ENCODE peak calls at places on chromosomes 6 and 20, in ten cellular contexts. H, S, W, X, O, Y, B, L, T and K are unnamed samples. For H3K9me3, the result is how much of the 10 kb centered on the place peaks cover.

GRCh38 chr20:33838035-33838864 is 27.1 kb downstream of the CHMP4B start:
- DNase-seq in B (no peak), X (peak), O (no peak), T (no peak), L (no peak), S (no peak), H (no peak), Y (no peak), W (no peak), K (no peak)

GRCh38 chr6:19737968-19738367 is 99.2 kb upstream of the ID4 start:
- DNase-seq in H (no peak), L (no peak), O (no peak), T (no peak), S (no peak), X (no peak), Y (no peak), W (no peak), B (no peak), K (no peak)

GRCh38 chr20:36377348-36378326 is 71.5 kb downstream of the DLGAP4 start:
- DNase-seq in T (no peak), L (no peak), H (no peak), S (no peak), O (no peak), W (peak), X (no peak), B (no peak), Y (no peak), K (no peak)

GRCh38 chr20:44166008-44166407 is 21.0 kb downstream of the JPH2 start:
- DNase-seq in S (no peak), H (peak), O (no peak), L (no peak), T (no peak), Y (no peak), X (no peak), W (no peak), B (peak), K (no peak)

GRCh38 chr20:53930651-53931504 is 139.5 kb downstream of the BCAS1 start:
- DNase-seq in W (no peak), B (peak), T (no peak), X (no peak), Y (no peak), H (peak), O (no peak), L (no peak), S (no peak), K (no peak)

GRCh38 chr6:16239798-16240123 is 1.4 kb downstream of the GMPR start:
- DNase-seq in S (no peak), X (no peak), L (no peak), B (peak), W (peak), Y (no peak), T (peak), O (no peak), H (no peak), K (no peak)

GRCh38 chr6:455006-455585 is 63.5 kb downstream of the IRF4 start:
- DNase-seq in W (no peak), H (no peak), O (no peak), L (no peak), B (no peak), T (no peak), X (no peak), S (no peak), Y (no peak), K (no peak)

GRCh38 chr20:17796096-17796563 is 96.4 kb downstream of the BANF2 start:
- DNase-seq in S (no peak), B (peak), L (peak), W (no peak), O (no peak), X (no peak), T (peak), H (peak), Y (no peak), K (no peak)

GRCh38 chr20:33524261-33524660 is 34.4 kb downstream of the CBFA2T2 start:
- DNase-seq in L (no peak), Y (no peak), S (no peak), X (no peak), T (no peak), W (no peak), H (no peak), B (peak), O (no peak), K (no peak)

GRCh38 chr6:110054664-110055386 is 76.7 kb downstream of the GPR6 start:
- DNase-seq in L (no peak), B (no peak), O (no peak), Y (peak), T (no peak), H (no peak), W (no peak), X (no peak), S (no peak), K (no peak)

GRCh38 chr6:62283828-62284411 is 2.1 kb downstream of the KHDRBS2 start:
- DNase-seq in H (peak), S (no peak), W (no peak), L (no peak), T (no peak), X (peak), O (no peak), Y (no peak), B (peak), K (no peak)

GRCh38 chr6:136640132-136640915 is 90.1 kb upstream of the MAP7 start:
- DNase-seq in O (no peak), L (no peak), Y (no peak), S (no peak), X (no peak), W (no peak), B (peak), H (peak), T (no peak), K (no peak)

GRCh38 chr6:18350271-18350670 is 36.9 kb upstream of the RNF144B start:
- DNase-seq in W (no peak), H (no peak), S (no peak), T (no peak), X (no peak), L (no peak), O (no peak), Y (no peak), B (peak), K (no peak)

GRCh38 chr6:131937219-131937618 is 14.0 kb downstream of the CCN2 start:
- DNase-seq in H (no peak), W (no peak), T (no peak), X (no peak), O (no peak), Y (no peak), L (no peak), B (peak), S (no peak), K (no peak)

GRCh38 chr20:12966468-12967085 is 42.2 kb upstream of the SPTLC3 start:
- DNase-seq in Y (no peak), H (peak), S (no peak), T (no peak), B (peak), X (peak), O (no peak), L (no peak), W (no peak), K (no peak)

GRCh38 chr6:12578751-12579150 is 137.8 kb upstream of the PHACTR1 start:
- DNase-seq in T (no peak), W (no peak), H (no peak), B (peak), S (no peak), O (no peak), X (no peak), Y (no peak), L (no peak), K (no peak)

GRCh38 chr20:37398750-37399621 is 53.0 kb downstream of the SRC start:
- DNase-seq in X (no peak), H (no peak), O (no peak), Y (no peak), B (no peak), S (no peak), L (peak), W (no peak), T (no peak), K (no peak)

GRCh38 chr20:3646067-3646440 is 17.1 kb downstream of the GFRA4 start:
- DNase-seq in T (no peak), Y (no peak), B (no peak), X (no peak), L (no peak), S (no peak), H (no peak), W (no peak), O (no peak), K (no peak)

GRCh38 chr20:48011025-48011424 is 225.7 kb upstream of the SULF2 start:
- DNase-seq in L (no peak), Y (no peak), O (no peak), X (no peak), B (no peak), H (no peak), S (no peak), W (no peak), T (no peak), K (no peak)

GRCh38 chr6:166673309-166673708 is 46.3 kb upstream of the RPS6KA2 start:
- DNase-seq in Y (no peak), S (peak), L (no peak), X (no peak), W (no peak), T (no peak), O (no peak), B (no peak), H (no peak), K (no peak)

GRCh38 chr6:56713285-56713684 is 70.6 kb upstream of the DST start:
- DNase-seq in T (peak), H (peak), O (no peak), X (no peak), B (peak), S (no peak), L (no peak), Y (no peak), W (peak), K (no peak)

GRCh38 chr20:1467355-1468116 is 887 bp upstream of the NSFL1C start:
- DNase-seq in W (peak), T (peak), H (no peak), X (no peak), B (no peak), Y (no peak), S (no peak), O (no peak), L (peak), K (no peak)

GRCh38 chr6:118565317-118565960 is 17.3 kb downstream of the PLN start:
- DNase-seq in O (no peak), X (peak), H (no peak), S (no peak), Y (peak), B (peak), L (no peak), W (no peak), T (no peak), K (no peak)

GRCh38 chr6:135936606-135937005 is 85.1 kb downstream of the PDE7B start:
- DNase-seq in O (no peak), S (no peak), H (peak), T (no peak), B (peak), W (no peak), Y (no peak), X (no peak), L (no peak), K (no peak)

GRCh38 chr6:82766476-82766875 is 299.2 kb downstream of the UBE3D start:
- DNase-seq in S (no peak), O (no peak), L (no peak), T (no peak), H (no peak), Y (no peak), X (no peak), W (no peak), B (no peak), K (no peak)

GRCh38 chr6:73802366-73802765 is 106.4 kb downstream of the CD109 start:
- DNase-seq in S (no peak), L (no peak), O (no peak), X (no peak), B (peak), T (no peak), W (no peak), H (peak), Y (no peak), K (no peak)

GRCh38 chr20:37498066-37498702 is 22.9 kb upstream of the NNAT start:
- DNase-seq in S (no peak), Y (no peak), O (no peak), H (peak), W (no peak), X (no peak), T (no peak), L (no peak), B (no peak), K (no peak)

GRCh38 chr20:63284083-63284440 is 8.9 kb upstream of the COL20A1 start:
- DNase-seq in W (no peak), T (no peak), O (no peak), X (no peak), S (no peak), B (no peak), L (no peak), Y (no peak), H (no peak), K (no peak)

GRCh38 chr6:33621396-33622388 is 570 bp downstream of the ITPR3 start:
- DNase-seq in W (peak), T (peak), Y (no peak), X (peak), O (no peak), S (no peak), H (peak), B (no peak), L (peak), K (peak)

GRCh38 chr6:7051780-7052440 is 55.9 kb upstream of the RREB1 start:
- DNase-seq in X (no peak), B (peak), L (peak), O (no peak), S (peak), T (peak), Y (no peak), H (peak), W (peak), K (peak)

GRCh38 chr6:7639427-7639826 is 49.4 kb downstream of the SNRNP48 start:
- DNase-seq in H (no peak), B (no peak), O (no peak), S (no peak), T (no peak), Y (no peak), W (no peak), X (no peak), L (no peak), K (no peak)

GRCh38 chr6:31114970-31115849 is 610 bp downstream of the PSORS1C1 start:
- DNase-seq in T (no peak), H (peak), X (no peak), B (peak), L (no peak), S (no peak), Y (no peak), W (no peak), O (no peak), K (peak)

GRCh38 chr6:166540631-166541331 is 45.7 kb downstream of the RAMACL start:
- DNase-seq in Y (no peak), H (no peak), W (no peak), O (peak), B (peak), X (no peak), L (no peak), T (no peak), S (no peak), K (no peak)

GRCh38 chr6:145081677-145082076 is 653.6 kb downstream of the EPM2A start:
- DNase-seq in X (no peak), S (no peak), Y (no peak), B (no peak), L (no peak), O (no peak), T (no peak), H (no peak), W (no peak), K (no peak)

DNA sequence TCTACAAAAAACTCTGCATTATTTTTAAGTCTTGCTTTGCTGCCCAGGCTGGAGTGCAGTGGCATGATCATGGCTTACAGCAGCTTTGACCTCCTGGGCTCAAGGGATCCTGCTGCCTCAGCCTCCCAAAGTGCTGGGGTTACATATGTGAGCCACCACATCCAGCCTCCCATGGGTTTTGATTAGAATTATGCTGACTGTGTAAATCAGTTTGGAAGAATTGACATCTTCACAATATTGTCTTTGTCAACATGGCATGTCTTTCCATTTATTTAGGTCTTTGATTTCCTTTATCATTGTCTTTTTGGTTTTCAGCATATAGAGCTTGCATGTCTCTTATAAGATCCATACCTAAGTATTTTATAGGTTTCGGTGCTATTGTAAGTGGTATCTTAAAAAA is 13.2 kb upstream of the APCDD1L start:
- DNase-seq in B (no peak), S (no peak), T (no peak), X (no peak), Y (no peak), L (no peak), W (no peak), H (no peak), O (no peak), K (no peak)
- H3K9me3 ChIP-seq in B (under half), S (under half), T (under half), X (under half), Y (half or more), L (under half), W (under half), H (half or more), O (under half), K (under half)

DNA sequence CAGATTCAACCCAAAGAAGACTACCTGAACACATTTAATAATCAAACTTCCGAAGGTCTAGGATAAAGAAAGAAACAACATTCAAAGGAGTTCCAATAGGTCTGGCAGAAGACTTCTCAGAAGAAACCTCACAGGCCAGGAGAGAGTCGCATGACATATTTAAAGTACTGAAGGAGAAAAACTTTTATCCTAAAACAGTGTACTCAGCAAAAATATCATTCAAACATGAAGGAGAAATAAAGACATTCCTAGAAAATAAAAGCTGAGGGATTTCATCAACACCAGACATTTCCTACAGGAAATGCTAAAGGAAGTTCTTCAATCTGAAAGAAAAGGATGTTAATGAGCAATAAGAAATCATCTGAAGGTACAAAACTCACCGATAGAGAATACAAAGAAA is 108.6 kb downstream of the BTBD9 start:
- DNase-seq in X (no peak), H (no peak), B (no peak), S (no peak), T (no peak), O (no peak), W (no peak), Y (no peak), L (no peak), K (no peak)
- H3K9me3 ChIP-seq in X (under half), H (under half), B (under half), S (under half), T (under half), O (under half), W (under half), Y (under half), L (under half), K (under half)

GRCh38 chr20:42628683-42629082 is 561.0 kb downstream of the PTPRT start:
- DNase-seq in X (no peak), B (no peak), O (no peak), W (no peak), H (no peak), Y (no peak), T (no peak), L (no peak), S (no peak), K (no peak)
- H3K9me3 ChIP-seq in X (under half), B (under half), O (under half), W (under half), H (under half), Y (under half), T (under half), L (under half), S (under half), K (under half)

DNA sequence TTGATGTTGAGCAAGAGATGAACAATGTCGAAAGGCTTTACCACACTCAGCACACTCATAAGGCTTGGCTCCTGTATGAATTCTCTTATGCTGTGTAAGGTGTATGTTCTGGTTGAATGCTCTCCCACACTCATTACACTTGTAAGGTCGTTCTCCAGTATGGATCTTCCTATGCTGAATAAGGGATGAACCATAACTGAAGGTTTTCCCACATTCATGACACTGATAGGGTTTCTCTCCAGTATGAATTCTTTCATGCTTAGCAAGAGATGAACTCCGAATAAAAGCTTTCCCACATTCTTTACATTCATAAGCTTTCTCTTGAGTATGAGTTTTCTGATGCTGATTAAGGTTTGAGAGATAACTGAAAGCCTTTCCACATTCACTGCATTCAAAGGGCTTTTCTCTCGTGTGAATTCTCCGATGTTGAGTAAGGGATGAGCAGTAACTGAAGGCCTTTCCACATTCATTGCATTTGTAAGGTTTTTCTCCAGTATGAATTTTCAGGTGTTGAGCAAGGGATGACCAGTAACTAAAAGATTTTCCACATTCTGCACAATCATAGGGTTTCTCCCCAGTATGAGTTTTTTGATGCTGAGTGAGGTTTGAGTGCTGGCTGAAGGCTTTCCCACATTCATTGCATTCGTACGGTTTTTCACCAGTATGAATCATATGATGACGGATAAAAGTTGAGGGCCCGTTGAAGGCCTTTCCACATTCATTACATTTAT is 21.1 kb downstream of the ZNF184 start:
- DNase-seq in L (no peak), Y (no peak), S (no peak), O (no peak), X (no peak), B (no peak), T (no peak), W (no peak), H (no peak), K (no peak)
- H3K9me3 ChIP-seq in L (under half), Y (under half), S (under half), O (half or more), X (under half), B (under half), T (under half), W (half or more), H (half or more), K (under half)

GRCh38 chr6:88663801-88664200 is 299.6 kb downstream of the RNGTT start:
- DNase-seq in O (no peak), L (no peak), X (no peak), W (no peak), S (no peak), Y (no peak), H (no peak), T (no peak), B (no peak), K (no peak)

GRCh38 chr6:88665131-88665530 is 298.3 kb downstream of the RNGTT start:
- DNase-seq in Y (no peak), X (no peak), L (no peak), T (no peak), S (no peak), W (no peak), O (no peak), B (no peak), H (no peak), K (no peak)

GRCh38 chr6:88662653-88663174 is 300.7 kb downstream of the RNGTT start:
- DNase-seq in H (no peak), O (no peak), B (no peak), S (no peak), L (no peak), Y (no peak), T (no peak), X (no peak), W (no peak), K (no peak)

GRCh38 chr6:88661136-88661535 is 302.3 kb downstream of the RNGTT start:
- DNase-seq in O (no peak), B (no peak), X (no peak), Y (no peak), S (no peak), W (no peak), L (no peak), H (no peak), T (no peak), K (no peak)

GRCh38 chr6:88662163-88662580 is 301.2 kb downstream of the RNGTT start:
- DNase-seq in X (no peak), T (no peak), W (no peak), L (no peak), O (no peak), H (no peak), Y (no peak), B (no peak), S (no peak), K (no peak)
- H3K9me3 ChIP-seq in X (under half), T (under half), W (under half), L (under half), O (under half), H (under half), Y (under half), B (under half), S (under half), K (under half)

DNA sequence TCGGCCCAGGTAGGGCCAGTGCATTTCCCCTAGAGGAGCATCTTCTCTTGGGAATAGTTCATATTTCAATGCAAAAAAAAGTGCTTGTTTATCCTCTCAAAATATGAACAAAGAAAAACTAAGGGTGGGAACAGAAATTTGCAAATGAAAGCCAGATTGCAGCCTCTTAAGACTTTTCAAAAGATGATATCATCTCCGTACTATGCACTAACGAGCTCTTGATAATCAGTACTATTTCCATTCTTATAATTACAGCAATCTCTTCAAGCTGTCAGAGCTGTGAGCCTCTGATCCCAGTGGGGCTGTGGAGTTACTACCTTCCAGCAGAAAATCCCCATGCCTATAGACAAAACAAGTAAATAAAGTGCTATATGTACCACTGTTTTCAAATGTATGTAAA is 77.1 kb downstream of the SOD2 start:
- DNase-seq in H (peak), W (no peak), Y (no peak), O (no peak), L (no peak), X (no peak), B (no peak), S (no peak), T (no peak), K (no peak)
- H3K9me3 ChIP-seq in H (under half), W (under half), Y (under half), O (under half), L (under half), X (under half), B (under half), S (under half), T (under half), K (under half)